ENCODE peak calls at places on chromosomes 1 and 21, in five cellular contexts. O is Calu3, X is HFFc6, S is pons, Z is mesendoderm. K is an unnamed sample.

GRCh38 chr1:228393268-228393699 is 13.4 kb downstream of the TRIM11 start:
- DNase-seq in O (peak; percentile 78), X (peak; percentile 53), S (no peak), Z (peak; percentile 43), K (peak; percentile 39)

GRCh38 chr1:193567937-193568336 is 381.5 kb upstream of the B3GALT2 start:
- DNase-seq in O (no peak), X (no peak), S (no peak), Z (no peak), K (no peak)

GRCh38 chr1:231872461-231872910 is 245.9 kb downstream of the DISC1 start:
- DNase-seq in O (no peak), X (peak; percentile 41), S (no peak), Z (no peak), K (no peak)

GRCh38 chr1:209567788-209568187 is 15.7 kb upstream of the CAMK1G start:
- DNase-seq in O (no peak), X (peak; percentile 91), S (no peak), Z (no peak), K (peak; percentile 37)

GRCh38 chr1:79037085-79037484 is 30.6 kb upstream of the ADGRL4 start:
- DNase-seq in O (no peak), X (no peak), S (no peak), Z (peak; percentile 10), K (no peak)

GRCh38 chr21:45634511-45635183 is 8.9 kb upstream of the PCBP3 start:
- DNase-seq in O (no peak), X (no peak), S (no peak), Z (no peak), K (no peak)

GRCh38 chr1:193498088-193498605 is 311.7 kb upstream of the B3GALT2 start:
- DNase-seq in O (no peak), X (no peak), S (no peak), Z (peak; percentile 71), K (no peak)

GRCh38 chr1:43774359-43774758 is 67.0 kb downstream of the ST3GAL3 start:
- DNase-seq in O (no peak), X (peak; percentile 36), S (no peak), Z (peak; percentile 46), K (no peak)

GRCh38 chr1:61079276-61079897 is 3.0 kb upstream of the NFIA start:
- DNase-seq in O (no peak), X (no peak), S (no peak), Z (no peak), K (peak; percentile 43)

GRCh38 chr1:33602271-33602670 is 129.8 kb downstream of the ZSCAN20 start:
- DNase-seq in O (no peak), X (no peak), S (no peak), Z (no peak), K (no peak)

GRCh38 chr21:35395728-35396127 is 346.6 kb upstream of the RUNX1 start:
- DNase-seq in O (no peak), X (peak; percentile 62), S (no peak), Z (no peak), K (no peak)

GRCh38 chr1:10374442-10374860 is 24.4 kb upstream of the PGD start:
- DNase-seq in O (no peak), X (no peak), S (no peak), Z (no peak), K (no peak)

GRCh38 chr1:71424536-71424935 is 343.7 kb upstream of the ZRANB2 start:
- DNase-seq in O (no peak), X (no peak), S (no peak), Z (peak; percentile 4), K (no peak)

GRCh38 chr1:160748877-160749269 is 9.8 kb downstream of the SLAMF7 start:
- DNase-seq in O (peak; percentile 14), X (no peak), S (no peak), Z (no peak), K (no peak)

GRCh38 chr1:31627301-31627929 is 9.9 kb downstream of the HCRTR1 start:
- DNase-seq in O (no peak), X (no peak), S (no peak), Z (no peak), K (no peak)

GRCh38 chr1:217482356-217483102 is 148.4 kb downstream of the GPATCH2 start:
- DNase-seq in O (peak; percentile 12), X (peak; percentile 72), S (no peak), Z (no peak), K (no peak)

GRCh38 chr1:188706742-188707141 is 1770.9 kb downstream of the BRINP3 start:
- DNase-seq in O (peak; percentile 44), X (peak; percentile 27), S (no peak), Z (no peak), K (no peak)